ENCODE peak calls at places on chromosomes 16 and 17, in five cellular contexts. Y is A549; P is nephron progenitor cell; N is ascending aorta; U is CD4-positive, alpha-beta T cell. X is an unnamed sample.

GRCh38 chr17:63117431-63117830 is 151.4 kb downstream of the TANC2 start:
- DNase-seq in Y (no peak), P (no peak), N (no peak), U (no peak), X (no peak)

GRCh38 chr17:40610359-40610758 is 37.3 kb downstream of the SMARCE1 start:
- DNase-seq in Y (no peak), P (no peak), N (no peak), U (no peak), X (no peak)

GRCh38 chr17:77872714-77873517 is 85.6 kb upstream of the TNRC6C start:
- DNase-seq in Y (no peak), P (no peak), N (no peak), U (no peak), X (no peak)

GRCh38 chr16:69182730-69183416 is 4.1 kb upstream of the SNTB2 start:
- DNase-seq in Y (no peak), P (peak), N (no peak), U (no peak), X (no peak)

GRCh38 chr17:1709971-1710806 is at the start of gene TLCD2:
- DNase-seq in Y (peak), P (peak), N (peak), U (no peak), X (peak)

GRCh38 chr16:12295395-12295794 is 318.9 kb downstream of the SNX29 start:
- DNase-seq in Y (no peak), P (no peak), N (no peak), U (no peak), X (no peak)

GRCh38 chr16:84563316-84563715 is 54.6 kb downstream of the COTL1 start:
- DNase-seq in Y (no peak), P (no peak), N (no peak), U (no peak), X (no peak)

GRCh38 chr16:4320030-4320429 is 4.2 kb downstream of the GLIS2 start:
- DNase-seq in Y (no peak), P (no peak), N (peak), U (no peak), X (no peak)

GRCh38 chr17:82493517-82493840 is 26.1 kb upstream of the FOXK2 start:
- DNase-seq in Y (peak), P (no peak), N (no peak), U (no peak), X (no peak)

GRCh38 chr17:2435852-2436251 is 35.0 kb upstream of the MNT start:
- DNase-seq in Y (no peak), P (no peak), N (no peak), U (no peak), X (no peak)

GRCh38 chr17:78882546-78883089 is 20.4 kb downstream of the CEP295NL start:
- DNase-seq in Y (no peak), P (no peak), N (no peak), U (no peak), X (no peak)

GRCh38 chr16:23678430-23679273 is at the start of gene PLK1:
- DNase-seq in Y (peak), P (peak), N (peak), U (peak), X (peak)
- TF ChIP-seq CTCF in Y (peak), P (no peak), N (peak), U (no peak), X (peak)

DNA sequence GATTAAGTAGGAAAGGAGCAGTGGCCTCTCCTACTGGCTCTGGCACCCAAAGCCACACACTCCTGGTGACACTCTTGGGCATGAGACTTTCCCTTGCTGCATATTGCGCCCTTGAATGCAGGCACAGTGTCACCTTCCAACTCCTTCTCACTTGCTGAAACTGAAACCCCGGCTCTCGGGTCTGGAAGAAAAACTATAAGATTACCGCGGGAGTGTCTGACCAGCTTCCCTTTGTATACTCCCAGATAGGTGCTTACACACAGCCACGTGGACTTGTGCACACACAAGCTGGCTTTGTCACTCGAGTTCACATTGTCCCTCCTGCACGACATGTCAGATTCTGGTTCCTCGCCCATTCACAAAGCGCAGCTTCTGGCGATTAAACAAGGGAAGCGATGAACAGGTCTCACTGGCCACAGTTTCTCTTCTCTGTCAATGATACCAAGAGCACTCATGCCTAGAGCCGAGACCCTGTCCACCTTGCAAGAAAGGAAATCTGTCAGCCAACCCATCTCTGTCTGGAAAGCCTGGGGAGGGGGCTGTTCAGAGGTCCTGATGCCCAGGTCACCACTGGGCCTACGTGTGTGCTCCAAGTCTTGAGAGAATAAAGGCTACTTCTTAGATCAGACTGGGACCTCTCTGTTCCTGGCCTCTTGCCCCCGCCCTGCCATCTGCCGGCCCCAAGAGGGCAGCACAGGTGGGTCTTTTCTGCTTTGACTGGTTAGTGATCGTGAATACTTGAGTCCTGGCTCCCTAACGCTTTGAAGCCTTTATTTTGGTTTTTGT is 104.5 kb downstream of the MRM1 start:
- DNase-seq in Y (peak), P (peak), N (no peak), U (peak), X (peak)
- TF ChIP-seq CTCF in Y (peak), P (peak), N (peak), U (peak), X (peak)

DNA sequence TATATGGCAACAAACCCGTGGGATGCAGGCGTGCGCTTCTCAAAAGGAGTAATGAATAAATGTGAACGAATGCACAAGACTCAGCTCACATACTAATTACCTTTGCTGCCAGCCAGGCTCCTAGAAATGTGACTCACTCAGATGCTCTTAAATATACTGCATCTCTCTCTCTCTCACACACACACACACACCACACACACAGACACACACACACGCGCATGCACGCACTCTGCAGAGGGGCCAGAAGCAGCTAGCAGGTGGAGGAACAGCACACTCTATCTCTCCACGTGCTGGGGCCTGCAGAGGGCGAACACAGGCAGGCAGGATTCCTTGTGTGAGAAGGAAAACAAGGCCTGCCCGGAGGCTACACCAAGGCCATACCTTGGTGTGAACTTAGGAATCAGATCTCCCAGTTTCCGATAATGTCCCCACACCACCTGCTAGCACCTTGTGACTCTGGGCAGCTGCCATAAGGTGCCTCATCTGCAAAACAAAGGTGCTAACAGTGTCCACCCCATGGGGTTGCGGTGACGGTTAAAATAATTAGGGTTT is 5.3 kb downstream of the GPRC5B start:
- DNase-seq in Y (no peak), P (no peak), N (no peak), U (no peak), X (no peak)
- TF ChIP-seq CTCF in Y (no peak), P (no peak), N (no peak), U (no peak), X (no peak)

GRCh38 chr16:14286381-14287230 is 215.5 kb downstream of the MRTFB start:
- DNase-seq in Y (no peak), P (no peak), N (no peak), U (no peak), X (no peak)

GRCh38 chr16:14283786-14284185 is 212.7 kb downstream of the MRTFB start:
- DNase-seq in Y (no peak), P (no peak), N (no peak), U (no peak), X (no peak)

GRCh38 chr16:14284371-14284770 is 213.3 kb downstream of the MRTFB start:
- DNase-seq in Y (no peak), P (no peak), N (no peak), U (no peak), X (no peak)

GRCh38 chr16:14285542-14286380 is 214.6 kb downstream of the MRTFB start:
- DNase-seq in Y (peak), P (peak), N (peak), U (peak), X (peak)

GRCh38 chr16:14284930-14285541 is 213.9 kb downstream of the MRTFB start:
- DNase-seq in Y (peak), P (no peak), N (no peak), U (no peak), X (no peak)
- TF ChIP-seq CTCF in Y (peak), P (no peak), N (peak), U (peak), X (peak)

GRCh38 chr17:72033311-72033710 is 87.5 kb upstream of the SOX9 start:
- DNase-seq in Y (no peak), P (no peak), N (no peak), U (no peak), X (no peak)

GRCh38 chr17:72034000-72034399 is 86.8 kb upstream of the SOX9 start:
- DNase-seq in Y (no peak), P (no peak), N (no peak), U (no peak), X (no peak)

GRCh38 chr17:72025113-72025512 is 95.7 kb upstream of the SOX9 start:
- DNase-seq in Y (no peak), P (no peak), N (no peak), U (no peak), X (no peak)

GRCh38 chr17:72031219-72031906 is 89.5 kb upstream of the SOX9 start:
- DNase-seq in Y (no peak), P (no peak), N (no peak), U (no peak), X (no peak)

DNA sequence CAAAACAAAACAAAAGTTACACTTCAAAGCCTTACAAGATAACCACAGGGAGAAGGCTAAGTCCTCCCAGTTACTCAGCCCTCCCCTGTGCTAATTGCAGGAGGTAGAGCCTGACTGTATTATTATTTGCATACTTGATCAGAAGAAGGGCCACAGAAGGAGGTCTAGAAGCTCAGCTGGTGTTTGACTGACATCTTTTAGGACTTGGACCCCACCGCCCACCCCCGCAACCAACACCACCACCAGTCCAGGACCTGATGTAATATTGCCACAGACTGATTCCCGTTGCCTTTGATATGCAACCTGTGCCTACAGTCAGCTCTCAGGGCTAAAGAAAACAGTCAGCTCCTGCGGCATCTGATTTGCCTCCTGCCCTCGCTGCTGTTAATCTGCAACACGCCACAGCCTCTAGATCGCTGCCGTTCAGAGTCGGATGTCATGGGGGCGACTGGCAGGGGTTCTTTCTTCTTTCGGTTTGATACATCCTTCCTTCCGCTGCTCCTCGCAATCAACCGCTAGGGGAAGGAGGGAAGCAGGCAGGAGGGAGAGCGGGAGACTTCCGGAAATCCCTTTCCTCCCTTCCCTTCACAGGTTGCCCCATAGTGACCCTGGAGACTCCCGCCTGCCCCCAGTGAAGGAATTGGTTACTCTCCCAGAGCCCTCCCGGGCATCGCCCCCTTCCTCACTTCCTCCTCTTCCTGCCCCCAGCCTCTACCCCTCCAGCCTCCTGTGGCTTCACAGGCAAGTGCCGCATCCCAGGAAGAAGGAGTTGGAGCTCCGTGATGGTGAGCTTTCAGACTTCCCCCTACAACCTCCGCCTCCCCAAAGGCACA is 90.5 kb upstream of the SOX9 start:
- DNase-seq in Y (peak), P (peak), N (no peak), U (peak), X (no peak)
- TF ChIP-seq CTCF in Y (peak), P (peak), N (no peak), U (no peak), X (no peak)

GRCh38 chr16:73048292-73049050 is 543 bp upstream of the ZFHX3 start:
- DNase-seq in Y (no peak), P (peak), N (peak), U (no peak), X (no peak)

GRCh38 chr16:73049051-73049910 is 1.4 kb upstream of the ZFHX3 start:
- DNase-seq in Y (no peak), P (no peak), N (no peak), U (no peak), X (no peak)

GRCh38 chr16:73046484-73047214 is 1.3 kb downstream of the ZFHX3 start:
- DNase-seq in Y (no peak), P (no peak), N (no peak), U (no peak), X (no peak)

GRCh38 chr16:73047221-73047535 is 750 bp downstream of the ZFHX3 start:
- DNase-seq in Y (no peak), P (no peak), N (no peak), U (no peak), X (no peak)

GRCh38 chr16:73047536-73048291 is at the start of gene ZFHX3:
- DNase-seq in Y (no peak), P (peak), N (peak), U (no peak), X (no peak)
- TF ChIP-seq CTCF in Y (peak), P (no peak), N (peak), U (no peak), X (no peak)

DNA sequence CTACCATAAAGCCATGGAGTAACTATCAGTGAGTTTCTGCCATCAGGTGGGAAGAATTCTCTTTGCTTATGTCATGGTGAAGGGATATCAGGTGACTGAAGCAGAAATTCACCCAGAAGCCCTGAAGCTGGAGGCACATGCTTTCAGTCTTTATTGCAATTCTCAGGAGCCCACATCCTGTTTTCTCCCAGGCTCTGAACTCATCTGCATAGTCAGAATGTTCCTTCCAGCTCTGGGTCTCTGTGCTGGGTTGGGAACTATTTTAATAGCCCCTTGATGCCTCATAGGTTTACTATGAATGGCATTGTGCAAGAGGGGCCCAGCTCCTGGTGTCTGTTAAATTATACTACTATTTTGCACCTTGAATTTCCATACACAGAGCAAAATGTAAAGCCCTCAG is 198.4 kb upstream of the SOX9 start:
- DNase-seq in Y (no peak), P (no peak), N (no peak), U (no peak), X (no peak)
- TF ChIP-seq CTCF in Y (no peak), P (no peak), N (no peak), U (no peak), X (no peak)